ENCODE peak calls at places on chromosome 18, in nine cellular contexts. H is psoas muscle; V is mammary epithelial cell; C is prostate gland; S is naive thymus-derived CD4-positive, alpha-beta T cell; P is SJSA1; B is brain microvascular endothelial cell; J is CD4-positive, CD25-positive, alpha-beta regulatory T cell; D is esophagus squamous epithelium. X is an unnamed sample. For H3K27me3, the result is how much of the 10 kb centered on the place peaks cover.

GRCh38 chr18:48803951-48804855 is 146.6 kb downstream of the SMAD7 start:
- DNase-seq in H (peak), J (no peak), V (no peak), B (no peak), S (no peak), P (no peak), C (no peak), D (no peak), X (peak)

GRCh38 chr18:51727780-51728179 is 530.3 kb upstream of the MEX3C start:
- DNase-seq in C (no peak), B (no peak), D (no peak), J (no peak), P (no peak), H (no peak), V (no peak), S (no peak), X (no peak)

GRCh38 chr18:79552140-79552631 is 127.4 kb upstream of the CTDP1 start:
- DNase-seq in D (no peak), V (no peak), B (no peak), C (no peak), J (no peak), H (no peak), P (no peak), S (no peak), X (no peak)

GRCh38 chr18:5979176-5979888 is 84.0 kb upstream of the TMEM200C start:
- DNase-seq in J (no peak), B (no peak), P (no peak), H (no peak), V (no peak), D (no peak), C (no peak), S (no peak), X (no peak)

GRCh38 chr18:5987217-5987616 is 91.9 kb upstream of the TMEM200C start:
- DNase-seq in B (no peak), J (no peak), D (no peak), V (no peak), P (no peak), C (no peak), H (no peak), S (no peak), X (no peak)

GRCh38 chr18:57359433-57359832 is 7.1 kb downstream of the ST8SIA3 start:
- DNase-seq in J (no peak), S (no peak), H (no peak), V (no peak), C (no peak), P (no peak), B (no peak), D (no peak), X (no peak)

GRCh38 chr18:31581498-31582197 is 10.0 kb upstream of the TTR start:
- DNase-seq in C (no peak), S (no peak), P (no peak), D (no peak), V (peak), B (no peak), J (no peak), H (no peak), X (no peak)

GRCh38 chr18:3391704-3392466 is 58.1 kb upstream of the TGIF1 start:
- DNase-seq in S (no peak), P (no peak), C (no peak), V (no peak), J (no peak), B (no peak), D (no peak), H (no peak), X (no peak)

GRCh38 chr18:80200171-80200931 is 47.0 kb downstream of the PARD6G start:
- DNase-seq in C (no peak), B (no peak), V (no peak), J (no peak), D (no peak), S (no peak), P (peak), H (no peak), X (peak)

GRCh38 chr18:53567935-53568574 is 656.4 kb downstream of the MBD2 start:
- DNase-seq in D (no peak), B (peak), P (peak), S (peak), V (no peak), H (no peak), J (peak), C (no peak), X (no peak)

GRCh38 chr18:3458952-3459853 is 9.2 kb downstream of the TGIF1 start:
- DNase-seq in S (no peak), D (no peak), B (no peak), V (peak), J (no peak), H (no peak), C (no peak), P (no peak), X (no peak)

GRCh38 chr18:24003903-24004640 is 10.5 kb upstream of the TTC39C start:
- DNase-seq in D (no peak), S (no peak), H (no peak), J (no peak), C (no peak), P (no peak), B (no peak), V (no peak), X (no peak)

GRCh38 chr18:22106536-22107292 is 62.7 kb upstream of the GATA6 start:
- DNase-seq in S (no peak), H (no peak), P (no peak), V (peak), B (no peak), D (no peak), C (peak), J (no peak), X (no peak)

GRCh38 chr18:49135871-49136270 is 185.1 kb upstream of the SMAD7 start:
- DNase-seq in B (peak), S (no peak), J (no peak), D (no peak), H (no peak), V (peak), P (no peak), C (no peak), X (no peak)

GRCh38 chr18:69689081-69689759 is 258.5 kb downstream of the CD226 start:
- DNase-seq in D (no peak), B (no peak), P (no peak), S (no peak), V (no peak), J (no peak), C (no peak), H (no peak), X (no peak)

GRCh38 chr18:36711813-36712444 is 116.9 kb downstream of the TPGS2 start:
- DNase-seq in C (no peak), H (no peak), D (no peak), P (peak), V (peak), S (no peak), B (peak), J (no peak), X (no peak)

GRCh38 chr18:48711651-48712486 is 173.0 kb downstream of the CTIF start:
- DNase-seq in J (peak), B (peak), S (peak), H (peak), V (no peak), C (no peak), D (no peak), P (no peak), X (no peak)

GRCh38 chr18:72160504-72161445 is 383.4 kb downstream of the CBLN2 start:
- DNase-seq in P (no peak), C (no peak), D (no peak), J (peak), S (no peak), V (no peak), B (no peak), H (no peak), X (no peak)

GRCh38 chr18:37568671-37569070 is 3.1 kb upstream of the CELF4 start:
- DNase-seq in J (no peak), P (no peak), C (no peak), D (no peak), B (no peak), H (no peak), V (no peak), S (no peak), X (no peak)

GRCh38 chr18:78073275-78073674 is 823.6 kb downstream of the GALR1 start:
- DNase-seq in S (no peak), V (no peak), D (no peak), C (no peak), H (no peak), P (no peak), B (no peak), J (no peak), X (no peak)

GRCh38 chr18:26978812-26979341 is 113.4 kb upstream of the AQP4 start:
- DNase-seq in B (no peak), D (no peak), S (no peak), J (no peak), P (no peak), H (no peak), C (no peak), V (no peak), X (no peak)

DNA sequence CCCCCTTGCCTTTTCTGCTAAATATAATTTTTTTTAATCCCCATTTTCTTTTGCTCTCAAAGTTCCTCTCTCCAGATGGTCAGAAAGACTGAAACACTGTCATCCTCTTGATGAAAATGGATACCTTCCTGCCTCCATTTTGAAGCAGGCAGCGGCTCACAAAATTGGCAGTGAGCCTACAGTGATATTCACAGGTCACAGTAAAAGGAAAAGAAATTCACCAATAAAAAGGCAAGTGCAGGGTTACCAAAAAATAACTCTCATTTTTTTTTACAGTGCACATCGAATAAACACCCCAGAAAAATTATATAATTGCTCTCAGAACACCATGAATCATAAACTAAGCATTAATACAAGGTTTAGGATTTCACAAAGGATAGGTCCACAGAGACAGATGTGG is 307.5 kb downstream of the TCF4 start:
- DNase-seq in D (no peak), H (no peak), C (no peak), J (no peak), S (no peak), P (no peak), B (no peak), V (no peak), X (no peak)
- H3K27ac ChIP-seq in D (no peak), H (no peak), C (no peak), J (no peak), S (no peak), P (no peak), B (no peak), V (no peak), X (peak)

DNA sequence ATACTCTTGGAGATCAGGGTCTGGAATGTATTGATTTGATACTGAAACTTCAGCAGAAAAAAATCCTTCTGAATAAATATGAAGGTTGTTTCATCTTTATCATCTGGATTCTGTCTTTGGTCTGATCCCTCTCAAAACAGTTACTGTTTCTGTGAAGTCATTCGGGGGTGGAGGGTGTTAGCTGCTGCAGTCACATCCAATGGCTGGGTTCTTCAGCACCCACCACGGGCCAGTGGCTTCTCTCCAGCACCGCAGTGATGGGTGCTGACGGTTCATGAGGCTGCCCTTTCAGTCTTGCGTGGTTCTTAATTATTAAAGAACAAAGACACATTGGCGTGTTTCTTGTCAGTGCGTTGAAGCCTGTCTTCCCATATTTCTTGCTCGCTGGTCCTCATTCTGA is 148.0 kb downstream of the LDLRAD4 start:
- DNase-seq in D (no peak), V (no peak), P (no peak), J (no peak), B (no peak), C (no peak), S (no peak), H (no peak), X (no peak)
- H3K27me3 ChIP-seq in D (under half), V (under half), P (under half), J (under half), B (under half), C (under half), S (under half), H (under half), X (under half)

DNA sequence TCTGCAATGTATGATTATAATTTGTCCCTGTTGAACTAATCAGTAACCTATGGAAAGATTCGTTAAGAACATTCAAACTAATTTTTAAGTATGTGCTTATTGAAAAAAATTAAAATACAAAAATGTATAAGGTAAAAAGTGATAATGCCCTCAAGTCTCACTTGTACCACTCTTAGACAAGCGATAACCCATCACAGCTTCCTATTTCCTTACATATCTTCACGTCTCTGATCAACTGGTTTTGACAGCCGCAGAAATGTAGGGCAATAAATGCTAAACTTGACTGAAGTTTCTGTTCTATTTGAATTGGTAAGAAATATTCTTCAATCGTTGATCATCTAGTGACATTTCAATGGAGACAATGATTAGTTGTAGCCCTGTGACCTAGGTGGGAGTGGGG is 112.5 kb downstream of the TCF4 start:
- DNase-seq in B (no peak), S (no peak), D (no peak), V (no peak), J (no peak), H (no peak), P (no peak), C (no peak), X (no peak)
- H3K4me3 ChIP-seq in B (no peak), S (no peak), D (no peak), V (no peak), J (no peak), H (no peak), P (no peak), C (no peak), X (no peak)

GRCh38 chr18:46471809-46472498 is 185.1 kb downstream of the LOXHD1 start:
- DNase-seq in V (no peak), S (no peak), C (no peak), D (no peak), J (no peak), B (no peak), P (no peak), H (no peak), X (no peak)

GRCh38 chr18:46474487-46475366 is 182.3 kb downstream of the LOXHD1 start:
- DNase-seq in P (no peak), B (no peak), S (no peak), C (no peak), D (no peak), J (peak), H (no peak), V (peak), X (no peak)

GRCh38 chr18:46477425-46478011 is 179.5 kb downstream of the LOXHD1 start:
- DNase-seq in H (no peak), P (no peak), B (no peak), C (no peak), D (no peak), V (no peak), S (no peak), J (no peak), X (no peak)

GRCh38 chr18:46478796-46479195 is 178.2 kb downstream of the LOXHD1 start:
- DNase-seq in H (no peak), S (no peak), D (no peak), C (no peak), V (no peak), J (no peak), B (no peak), P (no peak), X (no peak)

GRCh38 chr18:46475367-46475752 is 181.7 kb downstream of the LOXHD1 start:
- DNase-seq in H (no peak), S (no peak), P (no peak), V (no peak), C (no peak), J (no peak), D (no peak), B (no peak), X (no peak)
- H3K27ac ChIP-seq in H (no peak), S (no peak), P (no peak), V (no peak), C (no peak), J (no peak), D (no peak), B (no peak), X (no peak)